ENCODE peak calls at places on chromosomes 6 and 20, in six cellular contexts. P is esophagus squamous epithelium, S is right lobe of liver, A is left ventricle myocardium inferior, J is neural progenitor cell, Q is IMR-90. H is an unnamed sample. For H3K36me3, the result is how much of the 10 kb centered on the place peaks cover.

GRCh38 chr6:20891161-20891560 is 356.9 kb downstream of the CDKAL1 start:
- DNase-seq in P (no peak), S (no peak), A (no peak), J (no peak), Q (no peak), H (no peak)

GRCh38 chr6:170176621-170177382 is 114.1 kb downstream of the DLL1 start:
- DNase-seq in P (no peak), S (peak), A (peak), J (no peak), Q (no peak), H (no peak)

GRCh38 chr6:2116496-2116895 is 128.9 kb downstream of the GMDS start:
- DNase-seq in P (no peak), S (no peak), A (no peak), J (no peak), Q (peak), H (no peak)

GRCh38 chr20:41510224-41510623 is 108.0 kb downstream of the CHD6 start:
- DNase-seq in P (no peak), S (no peak), A (no peak), J (no peak), Q (no peak), H (no peak)

GRCh38 chr6:29071831-29072723 is 15.0 kb downstream of the OR2B3 start:
- DNase-seq in P (no peak), S (no peak), A (no peak), J (peak), Q (no peak), H (peak)

GRCh38 chr20:51404297-51405060 is 138.0 kb downstream of the NFATC2 start:
- DNase-seq in P (peak), S (no peak), A (no peak), J (no peak), Q (no peak), H (no peak)

GRCh38 chr6:12585497-12585958 is 131.0 kb upstream of the PHACTR1 start:
- DNase-seq in P (no peak), S (no peak), A (peak), J (no peak), Q (peak), H (peak)

GRCh38 chr20:1225263-1225728 is 548 bp upstream of the RAD21L1 start:
- DNase-seq in P (no peak), S (no peak), A (no peak), J (no peak), Q (no peak), H (no peak)

GRCh38 chr6:30150671-30151395 is 10.2 kb downstream of the TRIM10 start:
- DNase-seq in P (no peak), S (no peak), A (no peak), J (no peak), Q (peak), H (no peak)

GRCh38 chr6:110468696-110469095 is 7.7 kb downstream of the SLC22A16 start:
- DNase-seq in P (no peak), S (no peak), A (no peak), J (no peak), Q (no peak), H (no peak)

GRCh38 chr6:72826744-72827438 is 205.0 kb downstream of the KCNQ5 start:
- DNase-seq in P (no peak), S (no peak), A (no peak), J (no peak), Q (peak), H (peak)

GRCh38 chr6:116564921-116565872 is 6.1 kb upstream of the RWDD1 start:
- DNase-seq in P (no peak), S (peak), A (peak), J (no peak), Q (no peak), H (no peak)

GRCh38 chr6:36745836-36746235 is 48.2 kb downstream of the RAB44 start:
- DNase-seq in P (no peak), S (no peak), A (no peak), J (no peak), Q (no peak), H (no peak)

GRCh38 chr6:105069821-105070445 is 109.9 kb downstream of the POPDC3 start:
- DNase-seq in P (no peak), S (no peak), A (no peak), J (no peak), Q (no peak), H (no peak)

GRCh38 chr20:48634641-48635040 is 193.2 kb downstream of the PREX1 start:
- DNase-seq in P (no peak), S (peak), A (no peak), J (no peak), Q (no peak), H (no peak)

DNA sequence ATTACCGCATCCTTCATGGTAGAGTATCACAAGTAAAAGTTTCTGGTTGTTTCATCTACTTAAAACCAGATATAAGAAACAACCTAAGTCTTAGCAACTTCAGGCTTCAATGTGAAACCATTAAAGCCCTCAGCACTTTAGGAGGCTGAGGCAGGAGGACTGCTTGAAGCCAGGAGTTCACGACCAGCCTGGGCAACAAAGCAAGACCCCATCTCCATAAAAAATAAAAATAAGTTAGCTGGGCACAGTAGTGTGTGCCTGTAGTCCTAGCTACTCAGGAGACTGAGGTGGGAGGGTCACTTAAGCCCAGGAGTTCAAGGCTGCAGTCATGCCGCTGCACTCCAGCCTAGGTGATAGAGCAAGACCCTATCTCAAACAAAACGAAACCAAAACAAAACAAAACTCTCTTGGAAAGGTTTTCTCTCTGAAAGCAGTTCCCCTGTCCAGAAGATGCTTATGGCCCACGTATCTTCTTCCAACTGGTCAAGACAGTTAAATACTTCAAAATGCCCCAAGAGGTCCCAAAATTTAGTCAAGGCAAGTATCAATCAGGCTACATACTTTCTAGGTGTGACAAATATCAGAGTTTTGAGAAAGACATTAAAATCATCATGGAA is 9.9 kb downstream of the TAF11 start:
- DNase-seq in P (no peak), S (no peak), A (no peak), J (no peak), Q (no peak), H (no peak)
- H3K36me3 ChIP-seq in P (half or more), S (under half), A (half or more), J (under half), Q (under half), H (under half)

GRCh38 chr6:39911513-39912125 is 22.6 kb downstream of the MOCS1 start:
- DNase-seq in P (no peak), S (no peak), A (no peak), J (no peak), Q (no peak), H (no peak)
- H3K36me3 ChIP-seq in P (half or more), S (under half), A (half or more), J (under half), Q (under half), H (under half)

GRCh38 chr6:11163932-11164331 is 52.4 kb upstream of the ERVFRD-1 start:
- DNase-seq in P (no peak), S (no peak), A (no peak), J (no peak), Q (no peak), H (no peak)

GRCh38 chr6:11164717-11165646 is 53.5 kb upstream of the ERVFRD-1 start:
- DNase-seq in P (no peak), S (no peak), A (no peak), J (no peak), Q (no peak), H (no peak)

GRCh38 chr6:11160199-11160598 is 48.7 kb upstream of the ERVFRD-1 start:
- DNase-seq in P (no peak), S (no peak), A (no peak), J (no peak), Q (peak), H (no peak)

GRCh38 chr6:11161031-11161966 is 49.8 kb upstream of the ERVFRD-1 start:
- DNase-seq in P (no peak), S (no peak), A (no peak), J (no peak), Q (peak), H (no peak)

GRCh38 chr6:11162262-11162661 is 50.7 kb upstream of the ERVFRD-1 start:
- DNase-seq in P (no peak), S (no peak), A (no peak), J (no peak), Q (no peak), H (no peak)
- H3K36me3 ChIP-seq in P (under half), S (under half), A (under half), J (under half), Q (under half), H (under half)

GRCh38 chr6:164412566-164412965 is 896.8 kb downstream of the C6orf118 start:
- DNase-seq in P (no peak), S (no peak), A (no peak), J (no peak), Q (no peak), H (no peak)

GRCh38 chr6:164417537-164417936 is 891.9 kb downstream of the C6orf118 start:
- DNase-seq in P (no peak), S (no peak), A (no peak), J (peak), Q (no peak), H (peak)

GRCh38 chr6:164419099-164419498 is 890.3 kb downstream of the C6orf118 start:
- DNase-seq in P (no peak), S (no peak), A (no peak), J (no peak), Q (no peak), H (no peak)

GRCh38 chr6:164415832-164416563 is 893.4 kb downstream of the C6orf118 start:
- DNase-seq in P (no peak), S (no peak), A (no peak), J (peak), Q (no peak), H (no peak)

GRCh38 chr6:164414695-164415094 is 894.7 kb downstream of the C6orf118 start:
- DNase-seq in P (no peak), S (no peak), A (no peak), J (no peak), Q (no peak), H (no peak)
- H3K36me3 ChIP-seq in P (under half), S (under half), A (under half), J (under half), Q (under half), H (under half)

DNA sequence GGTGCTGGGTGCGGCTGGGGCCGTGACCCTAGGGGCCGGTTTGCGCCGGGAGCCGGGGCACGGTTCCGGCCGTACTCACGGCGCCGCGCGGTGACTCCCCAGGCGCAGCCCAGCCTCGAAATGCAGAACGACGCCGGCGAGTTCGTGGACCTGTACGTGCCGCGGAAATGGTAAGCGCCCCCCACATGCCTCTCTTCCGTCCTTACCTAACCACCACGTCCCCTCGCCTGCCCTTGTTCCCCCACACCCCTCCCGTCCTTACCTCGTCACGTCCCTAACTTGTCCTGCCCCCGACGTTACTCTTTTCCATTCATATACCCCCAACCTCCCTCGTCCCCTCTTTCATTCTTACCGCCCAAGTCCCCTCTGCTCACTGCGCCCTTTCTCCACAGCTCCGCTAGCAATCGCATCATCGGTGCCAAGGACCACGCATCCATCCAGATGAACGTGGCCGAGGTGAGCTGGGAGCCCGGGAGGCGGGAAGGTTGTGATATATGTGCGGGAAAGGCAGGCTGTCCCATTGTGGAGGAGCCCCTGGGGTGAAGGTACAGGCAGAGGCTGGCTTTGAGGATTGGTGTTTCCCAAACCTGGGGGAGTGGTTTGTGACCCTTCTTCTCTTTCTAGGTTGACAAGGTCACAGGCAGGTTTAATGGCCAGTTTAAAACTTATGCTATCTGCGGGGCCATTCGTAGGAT is 463 bp downstream of the RPS21 start:
- DNase-seq in P (no peak), S (no peak), A (no peak), J (no peak), Q (no peak), H (no peak)
- H3K36me3 ChIP-seq in P (under half), S (under half), A (under half), J (under half), Q (under half), H (under half)

GRCh38 chr20:39019805-39020325 is 57.7 kb downstream of the DHX35 start:
- DNase-seq in P (no peak), S (no peak), A (no peak), J (no peak), Q (no peak), H (peak)
- H3K36me3 ChIP-seq in P (half or more), S (under half), A (half or more), J (under half), Q (under half), H (under half)

DNA sequence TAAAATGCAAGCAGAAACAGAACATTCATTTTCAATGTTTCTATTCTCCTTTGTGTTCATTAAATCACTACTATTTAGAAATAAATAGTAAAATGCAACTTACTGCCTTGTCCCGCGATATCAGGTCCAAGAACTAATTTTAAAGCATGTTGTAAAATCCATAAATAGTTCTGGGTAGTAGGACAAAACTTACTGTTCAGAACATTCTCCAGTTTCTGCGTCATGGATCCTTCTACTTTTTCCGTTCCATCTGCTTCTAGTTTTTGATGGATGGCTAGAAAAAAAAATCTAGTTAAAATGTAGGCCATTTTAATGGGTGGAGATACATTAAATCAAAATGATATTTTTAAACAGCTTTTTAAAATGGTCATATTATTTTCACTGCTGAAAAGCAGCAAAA is 47.0 kb downstream of the HUS1B start:
- DNase-seq in P (no peak), S (no peak), A (no peak), J (no peak), Q (no peak), H (no peak)
- H3K36me3 ChIP-seq in P (under half), S (under half), A (under half), J (under half), Q (under half), H (under half)

GRCh38 chr20:62322428-62323073 is 19.8 kb downstream of the ADRM1 start:
- DNase-seq in P (no peak), S (no peak), A (no peak), J (no peak), Q (no peak), H (no peak)
- H3K36me3 ChIP-seq in P (half or more), S (under half), A (half or more), J (under half), Q (under half), H (under half)

DNA sequence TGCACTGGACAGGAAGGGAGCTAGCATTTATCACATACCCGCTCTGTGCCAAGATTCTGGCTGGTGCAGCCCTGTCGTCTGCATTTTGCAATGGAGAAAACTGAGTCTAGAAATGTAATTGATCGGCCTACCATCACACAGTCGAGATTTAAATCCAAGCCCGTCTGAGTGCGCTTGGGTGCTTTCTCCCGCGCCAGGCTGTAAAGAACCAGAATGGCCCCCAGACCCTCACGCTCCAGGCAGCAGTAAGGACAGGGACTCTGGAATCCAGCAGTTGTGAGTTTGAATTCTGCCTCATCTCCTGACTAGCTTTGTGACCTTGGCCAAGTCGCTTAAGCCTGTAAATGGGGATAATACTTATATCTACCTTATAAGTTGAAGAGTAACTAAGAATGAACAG is 10.8 kb downstream of the DYNLRB1 start:
- DNase-seq in P (no peak), S (no peak), A (no peak), J (no peak), Q (no peak), H (no peak)
- H3K36me3 ChIP-seq in P (half or more), S (under half), A (under half), J (under half), Q (under half), H (under half)

GRCh38 chr20:10641893-10642292 is 31.9 kb downstream of the JAG1 start:
- DNase-seq in P (no peak), S (no peak), A (no peak), J (no peak), Q (no peak), H (no peak)
- H3K36me3 ChIP-seq in P (half or more), S (under half), A (half or more), J (under half), Q (half or more), H (half or more)